ENCODE peak calls at places on chromosomes 11 and 22, in five cellular contexts. X is D341Med; U is GOT3; C is activated CD4-positive, alpha-beta T cell treated with anti-CD3 and anti-CD28 coated beads for 24 hours; G is NCI-H510A treated with DMSO at 0.1 percent for 48 hours. H is an unnamed sample.

GRCh38 chr11:108929241-108929640 is 264.4 kb downstream of the DDX10 start:
- DNase-seq in X (no peak), U (no peak), C (no peak), G (no peak), H (no peak)

GRCh38 chr11:66052664-66052982 is 459 bp downstream of the SF3B2 start:
- DNase-seq in X (no peak), U (no peak), C (no peak), G (no peak), H (no peak)

GRCh38 chr11:76408171-76408965 is 27.2 kb downstream of the GVQW3 start:
- DNase-seq in X (no peak), U (no peak), C (no peak), G (peak), H (no peak)

GRCh38 chr11:2673871-2674471 is 25.8 kb downstream of the KCNQ1OT1 start:
- DNase-seq in X (no peak), U (no peak), C (no peak), G (no peak), H (peak)

GRCh38 chr11:62573006-62573591 is 592 bp downstream of the EEF1G start:
- DNase-seq in X (peak), U (no peak), C (no peak), G (peak), H (no peak)

GRCh38 chr22:38866399-38867123 is 5.5 kb downstream of the CBX6 start:
- DNase-seq in X (no peak), U (no peak), C (no peak), G (no peak), H (no peak)

GRCh38 chr11:116545912-116546311 is 226.9 kb downstream of the BUD13 start:
- DNase-seq in X (no peak), U (no peak), C (no peak), G (no peak), H (no peak)

GRCh38 chr22:36588285-36588684 is 59.3 kb upstream of the EIF3D start:
- DNase-seq in X (no peak), U (no peak), C (no peak), G (no peak), H (no peak)

GRCh38 chr11:64245401-64245796 is 1.3 kb downstream of the PPP1R14B start:
- DNase-seq in X (no peak), U (no peak), C (no peak), G (no peak), H (no peak)

GRCh38 chr22:44125421-44125820 is 55.3 kb upstream of the PARVG start:
- DNase-seq in X (no peak), U (no peak), C (no peak), G (no peak), H (no peak)

GRCh38 chr11:35017528-35018342 is 101.3 kb downstream of the PDHX start:
- DNase-seq in X (no peak), U (no peak), C (no peak), G (no peak), H (no peak)

GRCh38 chr11:495537-495931 is 11.5 kb downstream of the RNH1 start:
- DNase-seq in X (no peak), U (no peak), C (no peak), G (no peak), H (no peak)

GRCh38 chr22:49623715-49624114 is 204.0 kb downstream of the BRD1 start:
- DNase-seq in X (no peak), U (no peak), C (no peak), G (no peak), H (no peak)

GRCh38 chr22:20424937-20425587 is 12.6 kb downstream of the SCARF2 start:
- DNase-seq in X (no peak), U (no peak), C (no peak), G (no peak), H (no peak)

GRCh38 chr11:35162795-35163194 is 23.8 kb downstream of the CD44 start:
- DNase-seq in X (no peak), U (no peak), C (no peak), G (no peak), H (no peak)

GRCh38 chr22:50357222-50357621 is 14.1 kb downstream of the PPP6R2 start:
- DNase-seq in X (no peak), U (no peak), C (no peak), G (no peak), H (no peak)

GRCh38 chr11:112391086-112391485 is 130.4 kb upstream of the PLET1 start:
- DNase-seq in X (no peak), U (no peak), C (no peak), G (no peak), H (no peak)

GRCh38 chr11:117985953-117986887 is at the start of gene IL10RA:
- DNase-seq in X (peak), U (no peak), C (peak), G (peak), H (peak)

GRCh38 chr11:129280027-129280811 is 88.1 kb upstream of the ARHGAP32 start:
- DNase-seq in X (peak), U (no peak), C (no peak), G (peak), H (no peak)

GRCh38 chr11:7454854-7455253 is 30.5 kb upstream of the OLFML1 start:
- DNase-seq in X (no peak), U (no peak), C (no peak), G (no peak), H (no peak)

GRCh38 chr11:86749861-86750401 is 50.4 kb upstream of the PRSS23 start:
- DNase-seq in X (no peak), U (no peak), C (no peak), G (no peak), H (no peak)

GRCh38 chr11:117923773-117924172 is 5.4 kb downstream of the TMPRSS13 start:
- DNase-seq in X (no peak), U (no peak), C (no peak), G (no peak), H (no peak)

GRCh38 chr11:36115378-36115801 is 171.5 kb downstream of the LDLRAD3 start:
- DNase-seq in X (no peak), U (no peak), C (no peak), G (no peak), H (no peak)

GRCh38 chr11:66183581-66184048 is 84.8 kb upstream of the RAB1B start:
- DNase-seq in X (no peak), U (no peak), C (no peak), G (no peak), H (no peak)

GRCh38 chr11:85961930-85962363 is 106.8 kb downstream of the CCDC83 start:
- DNase-seq in X (no peak), U (no peak), C (no peak), G (peak), H (no peak)

GRCh38 chr22:42026705-42027104 is 28.1 kb downstream of the WBP2NL start:
- DNase-seq in X (no peak), U (no peak), C (no peak), G (no peak), H (no peak)

GRCh38 chr11:11265994-11266606 is 87.0 kb downstream of the CSNK2A3 start:
- DNase-seq in X (peak), U (no peak), C (peak), G (peak), H (no peak)

GRCh38 chr11:79940165-79940564 is 499.3 kb upstream of the TENM4 start:
- DNase-seq in X (no peak), U (no peak), C (no peak), G (peak), H (no peak)

GRCh38 chr11:8262552-8263108 is 1.0 kb downstream of the LMO1 start:
- DNase-seq in X (peak), U (no peak), C (peak), G (peak), H (peak)

GRCh38 chr11:68014157-68014965 is 4.2 kb downstream of the ALDH3B1 start:
- DNase-seq in X (no peak), U (peak), C (no peak), G (peak), H (no peak)

GRCh38 chr11:114596175-114596919 is 761 bp upstream of the NXPE4 start:
- DNase-seq in X (no peak), U (no peak), C (no peak), G (no peak), H (no peak)

GRCh38 chr22:20798218-20798617 is 24.3 kb downstream of the SERPIND1 start:
- DNase-seq in X (no peak), U (no peak), C (no peak), G (no peak), H (no peak)

GRCh38 chr11:14499178-14499559 is 442 bp downstream of the COPB1 start:
- DNase-seq in X (peak), U (no peak), C (no peak), G (no peak), H (no peak)

GRCh38 chr11:16956538-16957153 is 57.6 kb downstream of the PLEKHA7 start:
- DNase-seq in X (no peak), U (no peak), C (no peak), G (peak), H (no peak)

GRCh38 chr22:32416556-32417085 is 4.6 kb upstream of the RTCB start:
- DNase-seq in X (no peak), U (no peak), C (no peak), G (no peak), H (no peak)

GRCh38 chr22:22248878-22249277 is 4.3 kb downstream of the VPREB1 start:
- DNase-seq in X (no peak), U (no peak), C (no peak), G (peak), H (no peak)

GRCh38 chr22:32880906-32881596 is 79.5 kb downstream of the TIMP3 start:
- DNase-seq in X (no peak), U (no peak), C (no peak), G (peak), H (peak)